ENCODE peak calls at places on chromosome 9, in nine cellular contexts. R is CD8-positive, alpha-beta T cell; Z is stimulated activated CD4-positive, alpha-beta T cell treated with anti-CD3 and anti-CD28 coated beads, Interleukin-12 subunit alpha, Interleukin-12 subunit beta, amount 100 ng/mL, for 4 hours; G is Caco-2; J is H9; C is NCI-H1105; O is HT-29; X is Calu3; A is DMS 273 treated with DMSO at 0.1 percent for 48 hours. W is an unnamed sample.

GRCh38 chr9:83196946-83197345 is 134.0 kb upstream of the RASEF start:
- DNase-seq in R (no peak), Z (no peak), G (no peak), J (no peak), C (no peak), O (no peak), X (no peak), A (no peak), W (no peak)

GRCh38 chr9:95415158-95415557 is 97.6 kb upstream of the FANCC start:
- DNase-seq in R (no peak), Z (no peak), G (no peak), J (no peak), C (no peak), O (no peak), X (no peak), A (no peak), W (no peak)

GRCh38 chr9:83142389-83142788 is 79.4 kb upstream of the RASEF start:
- DNase-seq in R (no peak), Z (no peak), G (no peak), J (no peak), C (no peak), O (no peak), X (no peak), A (no peak), W (no peak)

GRCh38 chr9:14406463-14406862 is 92.5 kb upstream of the NFIB start:
- DNase-seq in R (no peak), Z (no peak), G (no peak), J (no peak), C (no peak), O (no peak), X (no peak), A (no peak), W (no peak)

GRCh38 chr9:20200900-20201495 is 412.2 kb upstream of the SLC24A2 start:
- DNase-seq in R (no peak), Z (no peak), G (no peak), J (no peak), C (no peak), O (no peak), X (no peak), A (peak; percentile 81), W (no peak)

GRCh38 chr9:97578846-97579245 is 54.3 kb downstream of the TSTD2 start:
- DNase-seq in R (no peak), Z (no peak), G (no peak), J (no peak), C (no peak), O (no peak), X (no peak), A (no peak), W (no peak)

GRCh38 chr9:128615571-128615970 is 41.1 kb downstream of the DYNC2I2 start:
- DNase-seq in R (no peak), Z (no peak), G (no peak), J (no peak), C (no peak), O (no peak), X (no peak), A (no peak), W (no peak)

GRCh38 chr9:12859704-12860251 is 85.0 kb downstream of the LURAP1L start:
- DNase-seq in R (no peak), Z (no peak), G (no peak), J (no peak), C (no peak), O (peak; percentile 82), X (peak; percentile 50), A (no peak), W (no peak)